ENCODE peak calls at places on chromosome 3, in four cellular contexts. C is PC-3; R is colonic mucosa; O is natural killer cell treated with Interleukin-12 subunit alpha and Interleukin-12 subunit beta and Interleukin-15 and Interleukin-18, amount 100 ng/mL, for 72 hours. H is an unnamed sample.

GRCh38 chr3:52095990-52096775 is 39.8 kb upstream of the DUSP7 start:
- DNase-seq in C (no peak), R (no peak), O (peak), H (no peak)

GRCh38 chr3:28286595-28286994 is 45.2 kb downstream of the CMC1 start:
- DNase-seq in C (peak), R (no peak), O (no peak), H (no peak)

GRCh38 chr3:38354588-38355344 is 8.2 kb downstream of the XYLB start:
- DNase-seq in C (peak), R (peak), O (no peak), H (no peak)

GRCh38 chr3:142929109-142929508 is 34.4 kb downstream of the PAQR9 start:
- DNase-seq in C (peak), R (peak), O (no peak), H (no peak)

GRCh38 chr3:112302881-112303761 is 9.1 kb upstream of the SLC9C1 start:
- DNase-seq in C (no peak), R (no peak), O (no peak), H (no peak)

GRCh38 chr3:109050591-109051167 is 67.3 kb downstream of the MORC1 start:
- DNase-seq in C (peak), R (peak), O (no peak), H (no peak)

GRCh38 chr3:52109556-52110380 is 44.5 kb downstream of the POC1A start:
- DNase-seq in C (no peak), R (no peak), O (peak), H (no peak)

GRCh38 chr3:39757312-39757711 is 52.1 kb upstream of the MYRIP start:
- DNase-seq in C (no peak), R (no peak), O (no peak), H (no peak)

GRCh38 chr3:4417449-4417848 is 49.6 kb downstream of the SUMF1 start:
- DNase-seq in C (peak), R (no peak), O (no peak), H (no peak)

H was measured in right atrium auricular region.